ENCODE peak calls at places on chromosome 17, in five cellular contexts. Q is GM12878, T is SK-N-SH, P is H1, F is HepG2. O is an unnamed sample.

GRCh38 chr17:36942031-36942599 is 4.8 kb downstream of the LHX1 start:
- DNase-seq in F (no peak), T (peak; percentile 76), P (peak; percentile 80), Q (no peak), O (no peak)

GRCh38 chr17:56699186-56699895 is 105.8 kb downstream of the NOG start:
- DNase-seq in Q (no peak), T (peak; percentile 38), P (peak; percentile 61), F (no peak), O (no peak)

GRCh38 chr17:751269-752001 is 629 bp downstream of the GEMIN4 start:
- DNase-seq in F (no peak), P (peak; percentile 54), T (peak; percentile 51), Q (no peak), O (peak; percentile 63)

GRCh38 chr17:52384695-52385094 is 226.2 kb upstream of the CA10 start:
- DNase-seq in P (no peak), Q (no peak), F (no peak), T (no peak), O (no peak)

GRCh38 chr17:33964344-33964979 is 290.6 kb upstream of the CCL2 start:
- DNase-seq in F (peak; percentile 23), Q (peak; percentile 84), P (no peak), T (no peak), O (no peak)

GRCh38 chr17:64448665-64449512 is at the start of gene MILR1:
- DNase-seq in P (no peak), Q (peak; percentile 77), T (no peak), F (no peak), O (peak; percentile 99)

GRCh38 chr17:49557204-49558024 is 18.3 kb upstream of the NXPH3 start:
- DNase-seq in T (peak; percentile 81), F (peak; percentile 73), Q (no peak), P (peak; percentile 59), O (no peak)

GRCh38 chr17:6241996-6242395 is 171.8 kb downstream of the WSCD1 start:
- DNase-seq in F (no peak), P (no peak), T (no peak), Q (no peak), O (no peak)

GRCh38 chr17:32006957-32007462 is at the start of gene LRRC37B:
- DNase-seq in Q (peak; percentile 23), P (peak; percentile 98), T (peak; percentile 92), F (peak; percentile 68), O (peak; percentile 91)

GRCh38 chr17:37361543-37361942 is 14.2 kb upstream of the C17orf78 start:
- DNase-seq in F (no peak), T (no peak), Q (no peak), P (no peak), O (no peak)

GRCh38 chr17:4988168-4988567 is 693 bp upstream of the CAMTA2 start:
- DNase-seq in P (no peak), Q (no peak), F (no peak), T (no peak), O (no peak)

GRCh38 chr17:37640016-37640415 is 3.2 kb downstream of the DDX52 start:
- DNase-seq in F (no peak), Q (no peak), T (no peak), P (no peak), O (no peak)

GRCh38 chr17:28394717-28395116 is 11.3 kb downstream of the SLC46A1 start:
- DNase-seq in Q (no peak), P (no peak), F (no peak), T (no peak), O (no peak)

GRCh38 chr17:83065660-83066542 is 13.5 kb upstream of the METRNL start:
- DNase-seq in Q (no peak), P (peak; percentile 28), F (no peak), T (no peak), O (no peak)

GRCh38 chr17:63431939-63432804 is 13.9 kb downstream of the CYB561 start:
- DNase-seq in T (peak; percentile 92), P (no peak), Q (no peak), F (peak; percentile 81), O (no peak)

GRCh38 chr17:77479817-77480508 is 339.2 kb downstream of the SEC14L1 start:
- DNase-seq in P (no peak), Q (no peak), T (peak; percentile 95), F (no peak), O (no peak)

GRCh38 chr17:66665194-66665593 is 169.7 kb upstream of the CACNG5 start:
- DNase-seq in T (no peak), P (no peak), F (no peak), Q (no peak), O (no peak)

GRCh38 chr17:39738568-39738901 is 797 bp downstream of the GRB7 start:
- DNase-seq in T (no peak), Q (no peak), P (peak; percentile 78), F (peak; percentile 50), O (no peak)

GRCh38 chr17:45320931-45321461 is 4.2 kb upstream of the MAP3K14 start:
- DNase-seq in T (no peak), Q (no peak), P (no peak), F (no peak), O (peak; percentile 35)

GRCh38 chr17:9982159-9982558 is 77.1 kb upstream of the RCVRN start:
- DNase-seq in T (no peak), F (peak; percentile 2), Q (no peak), P (peak; percentile 61), O (peak; percentile 7)

GRCh38 chr17:7393613-7394451 is 493 bp downstream of the PLSCR3 start:
- DNase-seq in P (peak; percentile 78), T (peak; percentile 74), Q (no peak), F (no peak), O (no peak)

GRCh38 chr17:33786478-33786877 is 468.6 kb upstream of the CCL2 start:
- DNase-seq in F (no peak), Q (no peak), P (no peak), T (no peak), O (no peak)

GRCh38 chr17:42017866-42018200 is 594 bp upstream of the DNAJC7 start:
- DNase-seq in T (no peak), P (no peak), F (peak; percentile 65), Q (no peak), O (no peak)

GRCh38 chr17:68318103-68318991 is 27.1 kb downstream of the ARSG start:
- DNase-seq in Q (no peak), F (peak; percentile 87), P (no peak), T (no peak), O (peak; percentile 67)

GRCh38 chr17:29240477-29240876 is 6.2 kb upstream of the CRYBA1 start:
- DNase-seq in P (no peak), T (no peak), F (no peak), Q (no peak), O (no peak)

GRCh38 chr17:17056167-17056562 is 13.9 kb downstream of the MPRIP start:
- DNase-seq in T (no peak), Q (no peak), P (no peak), F (no peak), O (no peak)

GRCh38 chr17:7558544-7559306 is at the start of gene TNFSF13:
- DNase-seq in T (peak; percentile 49), Q (no peak), P (no peak), F (no peak), O (no peak)

GRCh38 chr17:7130626-7131467 is 16.2 kb upstream of the ASGR2 start:
- DNase-seq in F (no peak), T (no peak), Q (no peak), P (no peak), O (no peak)

GRCh38 chr17:17075037-17075755 is 32.9 kb downstream of the MPRIP start:
- DNase-seq in P (no peak), Q (no peak), F (no peak), T (peak; percentile 68), O (no peak)

GRCh38 chr17:35486920-35487727 is 38.6 kb upstream of the SLFN13 start:
- DNase-seq in F (no peak), Q (peak; percentile 23), T (no peak), P (peak; percentile 55), O (peak; percentile 47)

GRCh38 chr17:39582658-39583057 is 25.1 kb downstream of the NEUROD2 start:
- DNase-seq in Q (no peak), T (no peak), F (no peak), P (no peak), O (no peak)

DNA sequence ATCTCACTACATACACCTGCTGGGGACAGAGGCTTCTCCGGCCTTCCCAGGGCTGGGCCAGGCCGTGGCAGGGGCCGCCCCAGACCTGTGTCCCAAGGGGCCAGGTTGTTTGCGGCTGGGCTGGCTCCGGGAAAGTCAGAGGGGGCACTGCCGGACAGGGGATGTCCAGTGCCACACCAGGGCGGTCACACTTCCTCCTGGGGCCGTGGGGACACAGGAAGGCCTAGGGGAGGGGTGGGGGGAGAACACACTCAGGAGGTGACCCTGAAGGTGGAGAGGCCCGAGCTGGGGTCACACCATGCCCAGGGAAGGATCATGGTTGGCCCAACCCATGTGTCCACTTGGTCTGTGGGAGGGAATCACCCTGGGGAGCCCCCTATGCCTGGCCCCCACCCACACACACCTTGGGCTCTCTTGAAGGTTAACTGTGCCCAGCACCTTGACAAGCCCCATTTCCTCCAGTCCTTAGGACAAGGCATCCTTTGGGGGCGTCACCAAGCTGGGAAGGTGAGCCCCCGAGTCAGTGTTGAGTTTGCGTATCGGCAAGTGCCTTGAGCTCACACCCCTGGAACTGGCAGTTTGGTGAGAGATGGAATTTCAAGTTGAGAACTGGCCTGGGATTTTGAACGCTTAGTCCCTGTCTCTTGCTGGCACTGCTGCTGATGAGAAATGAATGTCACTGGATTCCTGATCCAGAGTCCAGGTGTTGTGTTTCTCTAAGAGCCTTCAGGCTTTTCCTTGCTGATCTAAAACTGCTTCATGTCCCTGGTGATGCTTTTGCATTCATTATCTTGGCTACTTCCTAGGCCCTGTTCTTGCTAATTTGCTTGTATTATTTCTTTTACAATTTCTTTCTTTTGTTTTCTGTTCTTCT is 7.7 kb upstream of the ACTG1 start:
- DNase-seq in T (no peak), Q (no peak), F (no peak), P (no peak), O (no peak)
- H3K4me3 ChIP-seq in T (no peak overlapping the region), Q (peak overlapping the region; percentile 72), F (peak overlapping the region; percentile 35), P (no peak overlapping the region), O (no peak overlapping the region)

DNA sequence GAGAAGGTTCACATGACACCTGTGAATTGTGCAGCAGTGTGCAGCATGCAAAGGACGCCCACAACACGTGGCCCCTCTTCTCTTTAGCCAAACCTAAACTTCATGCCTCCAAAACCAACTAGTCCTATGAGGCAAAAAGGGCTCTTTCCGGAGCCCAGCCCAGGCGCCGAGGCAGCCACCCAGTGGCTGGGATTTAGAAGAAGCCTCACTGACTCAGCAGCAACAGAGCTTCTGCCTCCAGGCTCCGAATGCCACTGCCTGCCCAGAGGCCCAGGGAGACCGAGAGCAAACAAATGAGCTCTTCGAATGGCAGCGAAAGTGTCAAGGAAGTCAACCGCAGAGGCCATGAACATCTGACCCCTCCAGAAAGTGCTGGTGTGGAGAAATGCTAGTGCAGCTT is 157.9 kb upstream of the RPL38 start:
- DNase-seq in F (no peak), T (no peak), P (no peak), Q (no peak), O (no peak)
- TF ChIP-seq GABPA in F (no peak), T (no peak), P (no peak), Q (no peak), O (no peak)

DNA sequence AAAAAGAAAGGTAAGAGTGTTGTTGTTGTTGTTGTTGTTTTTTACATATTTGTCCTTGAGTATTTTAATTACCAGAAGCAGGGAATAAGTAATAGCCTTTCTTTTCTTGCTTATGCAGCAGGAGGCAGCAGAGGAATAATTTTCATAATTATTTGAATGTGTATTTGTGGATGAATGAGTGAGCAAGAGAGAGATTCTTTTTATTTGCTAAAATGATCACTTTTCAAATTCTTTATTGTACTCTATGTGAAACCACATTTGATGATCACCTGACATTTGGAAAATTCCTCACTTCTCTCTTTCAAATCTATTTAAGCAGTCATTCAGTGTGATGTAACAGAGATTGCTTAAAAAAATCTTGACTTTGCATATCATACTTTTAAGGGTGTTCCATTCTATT is 223.6 kb downstream of the BCAS3 start:
- DNase-seq in F (no peak), Q (no peak), T (no peak), P (no peak), O (no peak)
- TF ChIP-seq CTCF in F (no peak), Q (no peak), T (peak; percentile 46), P (no peak), O (no peak)

GRCh38 chr17:15265131-15265530 is at the start of gene PMP22:
- DNase-seq in Q (no peak), F (no peak), P (no peak), T (no peak), O (no peak)
- H3K4me3 ChIP-seq in Q (no peak within 1 kb of the TSS), F (no peak within 1 kb of the TSS), P (no peak within 1 kb of the TSS), T (no peak within 1 kb of the TSS), O (no peak within 1 kb of the TSS)

O was measured in HL-60.